ENCODE peak calls at places on chromosomes 1 and 21, in five cellular contexts. I, H, D, R and X are unnamed samples.

GRCh38 chr1:6329851-6330250 is 63.7 kb downstream of the ACOT7 start:
- DNase-seq in D (peak; percentile 63), R (no peak), H (no peak), I (no peak), X (peak; percentile 39)

GRCh38 chr1:117616967-117617366 is 11.1 kb downstream of the TENT5C start:
- DNase-seq in H (no peak), R (no peak), I (no peak), D (no peak), X (no peak)

GRCh38 chr1:906532-907420 is 16.9 kb upstream of the SAMD11 start:
- DNase-seq in H (peak; percentile 68), D (peak; percentile 70), R (peak; percentile 75), I (peak; percentile 49), X (peak; percentile 53)

GRCh38 chr1:56578664-56578962 is 750 bp downstream of the PLPP3 start:
- DNase-seq in H (no peak), I (no peak), R (no peak), D (no peak), X (no peak)

GRCh38 chr1:248753715-248754280 is 1.8 kb downstream of the LYPD8 start:
- DNase-seq in R (no peak), H (no peak), I (no peak), D (no peak), X (no peak)

GRCh38 chr1:24864409-24864808 is 65.7 kb downstream of the RUNX3 start:
- DNase-seq in H (peak; percentile 65), D (no peak), R (no peak), I (no peak), X (no peak)

GRCh38 chr21:38699048-38699447 is 106.7 kb upstream of the ETS2 start:
- DNase-seq in I (no peak), H (no peak), R (no peak), D (no peak), X (no peak)

GRCh38 chr1:6500446-6501406 is 9.3 kb upstream of the PLEKHG5 start:
- DNase-seq in D (no peak), H (no peak), I (no peak), R (peak; percentile 78), X (no peak)

GRCh38 chr1:231958448-231958847 is 331.9 kb downstream of the DISC1 start:
- DNase-seq in R (no peak), D (peak; percentile 50), I (no peak), H (no peak), X (no peak)

GRCh38 chr1:119702384-119702783 is 9.3 kb upstream of the PHGDH start:
- DNase-seq in I (no peak), H (no peak), D (peak; percentile 59), R (no peak), X (peak; percentile 88)

GRCh38 chr1:231334952-231335351 is 2.7 kb downstream of the EXOC8 start:
- DNase-seq in I (no peak), H (no peak), R (no peak), D (no peak), X (no peak)

GRCh38 chr1:162389021-162389818 is 7.7 kb downstream of the C1orf226 start:
- DNase-seq in I (no peak), D (peak; percentile 79), R (no peak), H (no peak), X (peak; percentile 78)

GRCh38 chr1:175481126-175482071 is 262.0 kb downstream of the TNR start:
- DNase-seq in D (peak; percentile 7), I (peak; percentile 37), H (no peak), R (no peak), X (peak; percentile 41)

GRCh38 chr1:167330601-167331293 is 110.1 kb downstream of the POU2F1 start:
- DNase-seq in D (no peak), I (peak; percentile 51), H (no peak), R (no peak), X (no peak)

GRCh38 chr21:43712268-43712942 is 6.5 kb upstream of the PDXK start:
- DNase-seq in H (peak; percentile 90), I (no peak), R (no peak), D (peak; percentile 84), X (peak; percentile 40)

GRCh38 chr1:208326033-208326432 is 81.8 kb upstream of the PLXNA2 start:
- DNase-seq in H (no peak), R (no peak), D (no peak), I (no peak), X (no peak)

GRCh38 chr1:56540467-56540866 is 38.9 kb downstream of the PLPP3 start:
- DNase-seq in H (no peak), R (no peak), I (no peak), D (peak; percentile 14), X (no peak)

GRCh38 chr1:48414264-48414663 is 57.7 kb downstream of the SPATA6 start:
- DNase-seq in D (peak; percentile 12), I (no peak), R (no peak), H (no peak), X (peak; percentile 39)

GRCh38 chr1:93056214-93056613 is 22.9 kb upstream of the MTF2 start:
- DNase-seq in I (peak; percentile 43), R (no peak), H (no peak), D (peak; percentile 29), X (peak; percentile 37)

GRCh38 chr1:53616511-53616910 is 122.5 kb downstream of the GLIS1 start:
- DNase-seq in R (peak; percentile 34), D (no peak), I (no peak), H (no peak), X (no peak)

GRCh38 chr21:39713905-39714304 is 31.1 kb upstream of the IGSF5 start:
- DNase-seq in R (no peak), I (no peak), D (peak; percentile 7), H (no peak), X (no peak)

GRCh38 chr1:85584264-85584781 is 3.8 kb downstream of the CCN1 start:
- DNase-seq in H (no peak), I (no peak), R (no peak), D (peak; percentile 92), X (peak; percentile 96)

GRCh38 chr1:83512371-83513004 is 486.4 kb downstream of the TTLL7 start:
- DNase-seq in I (no peak), D (no peak), R (no peak), H (no peak), X (no peak)

GRCh38 chr1:165633624-165634023 is 2.6 kb downstream of the MGST3 start:
- DNase-seq in I (peak; percentile 26), D (peak; percentile 51), R (no peak), H (no peak), X (peak; percentile 44)

GRCh38 chr1:188429385-188429784 is 1600.6 kb downstream of the PLA2G4A start:
- DNase-seq in D (no peak), R (no peak), I (no peak), H (no peak), X (peak; percentile 2)

GRCh38 chr1:248589334-248589733 is 8.2 kb downstream of the OR2T10 start:
- DNase-seq in D (no peak), H (no peak), R (no peak), I (peak; percentile 13), X (no peak)

GRCh38 chr1:235336903-235337302 is 8.5 kb downstream of the GGPS1 start:
- DNase-seq in D (no peak), R (no peak), H (no peak), I (no peak), X (peak; percentile 38)

GRCh38 chr1:222583079-222583478 is 6.7 kb downstream of the TAF1A start:
- DNase-seq in R (no peak), D (no peak), H (no peak), I (peak; percentile 68), X (no peak)

GRCh38 chr1:223074901-223075300 is 68.1 kb downstream of the TLR5 start:
- DNase-seq in D (no peak), H (no peak), I (no peak), R (no peak), X (no peak)

GRCh38 chr1:113401728-113402127 is 11.4 kb downstream of the MAGI3 start:
- DNase-seq in I (no peak), R (no peak), D (no peak), H (no peak), X (no peak)

GRCh38 chr1:101238041-101238515 is 1.3 kb downstream of the S1PR1 start:
- DNase-seq in R (no peak), I (peak; percentile 82), D (no peak), H (no peak), X (no peak)

GRCh38 chr1:101238681-101239094 is 1.9 kb downstream of the S1PR1 start:
- DNase-seq in H (peak; percentile 84), R (peak; percentile 95), D (peak; percentile 89), I (peak; percentile 84), X (peak; percentile 94)

GRCh38 chr1:101237229-101237837 is 514 bp downstream of the S1PR1 start:
- DNase-seq in H (no peak), I (peak; percentile 59), R (no peak), D (peak; percentile 45), X (peak; percentile 80)

GRCh38 chr1:101240041-101240430 is 3.2 kb downstream of the S1PR1 start:
- DNase-seq in R (no peak), I (no peak), D (no peak), H (no peak), X (no peak)

DNA sequence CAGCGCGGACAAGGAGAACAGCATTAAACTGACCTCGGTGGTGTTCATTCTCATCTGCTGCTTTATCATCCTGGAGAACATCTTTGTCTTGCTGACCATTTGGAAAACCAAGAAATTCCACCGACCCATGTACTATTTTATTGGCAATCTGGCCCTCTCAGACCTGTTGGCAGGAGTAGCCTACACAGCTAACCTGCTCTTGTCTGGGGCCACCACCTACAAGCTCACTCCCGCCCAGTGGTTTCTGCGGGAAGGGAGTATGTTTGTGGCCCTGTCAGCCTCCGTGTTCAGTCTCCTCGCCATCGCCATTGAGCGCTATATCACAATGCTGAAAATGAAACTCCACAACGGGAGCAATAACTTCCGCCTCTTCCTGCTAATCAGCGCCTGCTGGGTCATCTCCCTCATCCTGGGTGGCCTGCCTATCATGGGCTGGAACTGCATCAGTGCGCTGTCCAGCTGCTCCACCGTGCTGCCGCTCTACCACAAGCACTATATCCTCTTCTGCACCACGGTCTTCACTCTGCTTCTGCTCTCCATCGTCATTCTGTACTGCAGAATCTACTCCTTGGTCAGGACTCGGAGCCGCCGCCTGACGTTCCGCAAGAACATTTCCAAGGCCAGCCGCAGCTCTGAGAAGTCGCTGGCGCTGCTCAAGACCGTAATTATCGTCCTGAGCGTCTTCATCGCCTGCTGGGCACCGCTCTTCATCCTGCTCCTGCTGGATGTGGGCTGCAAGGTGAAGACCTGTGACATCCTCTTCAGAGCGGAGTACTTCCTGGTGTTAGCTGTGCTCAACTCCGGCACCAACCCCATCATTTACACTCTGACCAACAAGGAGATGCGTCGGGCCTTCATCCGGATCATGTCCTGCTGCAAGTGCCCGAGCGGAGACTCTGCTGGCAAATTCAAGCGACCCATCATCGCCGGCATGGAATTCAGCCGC is 2.5 kb downstream of the S1PR1 start:
- DNase-seq in H (no peak), I (peak; percentile 43), R (no peak), D (no peak), X (no peak)
- H3K4me3 ChIP-seq in H (peak overlapping the region; percentile 46), I (peak overlapping the region; percentile 87), R (peak overlapping the region; percentile 84), D (peak overlapping the region; percentile 84), X (peak overlapping the region; percentile 15)

DNA sequence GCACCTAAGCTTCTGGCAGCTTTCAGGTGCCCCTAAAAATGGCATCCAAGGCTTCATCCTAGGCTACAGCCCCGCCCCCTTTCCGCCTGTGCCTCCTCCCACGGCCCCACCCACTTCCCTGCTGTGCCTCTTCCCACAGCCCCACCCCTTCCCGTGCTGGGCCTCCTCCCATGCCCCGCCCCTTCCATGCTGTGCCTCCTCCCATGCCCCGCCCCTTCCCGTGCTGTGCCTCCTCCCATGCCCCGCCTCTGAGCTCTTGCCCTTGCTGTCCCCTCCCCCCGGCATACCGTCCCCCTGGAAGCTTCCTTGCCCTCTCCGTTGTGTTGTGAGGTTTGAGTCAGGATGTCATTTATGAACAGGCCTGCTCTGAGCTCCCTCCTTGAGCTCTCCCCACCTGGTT is 228.5 kb upstream of the AJAP1 start:
- DNase-seq in H (no peak), D (no peak), I (peak; percentile 9), R (no peak), X (no peak)
- TF ChIP-seq CTCF in H (no peak), D (no peak), I (no peak), R (no peak), X (no peak)

GRCh38 chr1:110618668-110619067 is 12.5 kb upstream of the KCNA2 start:
- DNase-seq in R (peak; percentile 41), H (no peak), I (no peak), D (no peak), X (no peak)
- H3K4me3 ChIP-seq in R (no peak overlapping the region), H (no peak overlapping the region), I (no peak overlapping the region), D (no peak overlapping the region), X (no peak overlapping the region)

GRCh38 chr1:38403667-38404066 is 357.1 kb upstream of the POU3F1 start:
- DNase-seq in D (no peak), I (no peak), R (no peak), H (no peak), X (no peak)
- TF ChIP-seq CTCF in D (no peak), I (peak; percentile 15), R (no peak), H (no peak), X (no peak)